ENCODE peak calls at places on chromosomes 3 and 15, in nine cellular contexts. X is heart right ventricle; Z is CD8-positive, alpha-beta memory T cell; D is colonic mucosa; W is neural progenitor cell; J is GM23248; U is neuronal stem cell; E is stomach; C is PC-9. M is an unnamed sample.

GRCh38 chr15:63236272-63236671 is 41.1 kb upstream of the APH1B start:
- DNase-seq in X (no peak), Z (no peak), D (no peak), W (no peak), J (peak; percentile 65), U (no peak), E (no peak), C (no peak), M (no peak)

GRCh38 chr3:42214064-42214463 is 51.9 kb downstream of the CCK start:
- DNase-seq in X (no peak), Z (no peak), D (no peak), W (no peak), J (no peak), U (no peak), E (no peak), C (no peak), M (no peak)

GRCh38 chr15:45268135-45268534 is 16.1 kb downstream of the SLC28A2 start:
- DNase-seq in X (no peak), Z (no peak), D (peak; percentile 61), W (no peak), J (no peak), U (no peak), E (peak; percentile 71), C (no peak), M (no peak)

GRCh38 chr15:81292516-81293001 is 31.4 kb downstream of the STARD5 start:
- DNase-seq in X (no peak), Z (peak; percentile 56), D (no peak), W (no peak), J (no peak), U (no peak), E (no peak), C (no peak), M (no peak)

GRCh38 chr15:59991919-59992318 is 12.2 kb upstream of the FOXB1 start:
- DNase-seq in X (no peak), Z (no peak), D (no peak), W (no peak), J (no peak), U (no peak), E (no peak), C (no peak), M (no peak)

GRCh38 chr3:196792771-196793170 is 53.1 kb downstream of the PAK2 start:
- DNase-seq in X (no peak), Z (no peak), D (no peak), W (no peak), J (peak; percentile 35), U (no peak), E (no peak), C (peak; percentile 90), M (peak; percentile 68)

GRCh38 chr3:196458063-196458462 is 25.8 kb upstream of the UBXN7 start:
- DNase-seq in X (no peak), Z (no peak), D (no peak), W (no peak), J (no peak), U (no peak), E (no peak), C (no peak), M (no peak)

GRCh38 chr15:37166402-37166801 is 66.1 kb upstream of the MEIS2 start:
- DNase-seq in X (no peak), Z (no peak), D (no peak), W (no peak), J (no peak), U (no peak), E (no peak), C (no peak), M (no peak)

GRCh38 chr15:50906954-50907865 is 1.3 kb upstream of the AP4E1 start:
- DNase-seq in X (no peak), Z (peak; percentile 87), D (peak; percentile 56), W (no peak), J (peak; percentile 31), U (no peak), E (peak; percentile 32), C (no peak), M (no peak)

GRCh38 chr15:36798366-36798765 is 218.9 kb downstream of the CDIN1 start:
- DNase-seq in X (no peak), Z (no peak), D (no peak), W (no peak), J (peak; percentile 65), U (no peak), E (no peak), C (peak; percentile 77), M (no peak)

GRCh38 chr15:94029495-94029894 is 201.9 kb upstream of the MCTP2 start:
- DNase-seq in X (no peak), Z (no peak), D (no peak), W (no peak), J (peak; percentile 65), U (no peak), E (no peak), C (peak; percentile 50), M (no peak)

GRCh38 chr3:5275529-5275928 is 88.0 kb downstream of the EDEM1 start:
- DNase-seq in X (no peak), Z (no peak), D (no peak), W (no peak), J (peak; percentile 56), U (no peak), E (no peak), C (no peak), M (no peak)

GRCh38 chr15:84611631-84612030 is 10.8 kb downstream of the ZSCAN2 start:
- DNase-seq in X (no peak), Z (no peak), D (no peak), W (no peak), J (peak; percentile 75), U (no peak), E (no peak), C (no peak), M (no peak)

GRCh38 chr15:55256281-55257013 is 33.2 kb downstream of the RAB27A start:
- DNase-seq in X (no peak), Z (no peak), D (no peak), W (no peak), J (peak; percentile 29), U (no peak), E (no peak), C (no peak), M (no peak)

GRCh38 chr3:34419801-34420200 is 621.4 kb downstream of the PDCD6IP start:
- DNase-seq in X (no peak), Z (no peak), D (no peak), W (peak; percentile 69), J (peak; percentile 0), U (peak; percentile 41), E (no peak), C (no peak), M (no peak)

GRCh38 chr3:53026423-53027162 is 19.3 kb downstream of the SFMBT1 start:
- DNase-seq in X (no peak), Z (no peak), D (no peak), W (no peak), J (no peak), U (no peak), E (no peak), C (no peak), M (no peak)

GRCh38 chr3:11995061-11995460 is 9.1 kb upstream of the SYN2 start:
- DNase-seq in X (no peak), Z (no peak), D (no peak), W (peak; percentile 65), J (no peak), U (no peak), E (no peak), C (no peak), M (no peak)

GRCh38 chr3:195895078-195895899 is 13.1 kb downstream of the TNK2 start:
- DNase-seq in X (peak; percentile 57), Z (peak; percentile 63), D (peak; percentile 64), W (peak; percentile 61), J (peak; percentile 79), U (peak; percentile 20), E (peak; percentile 52), C (no peak), M (no peak)

GRCh38 chr3:129764090-129764489 is 129.4 kb downstream of the TMCC1 start:
- DNase-seq in X (no peak), Z (no peak), D (no peak), W (no peak), J (no peak), U (no peak), E (no peak), C (no peak), M (no peak)

DNA sequence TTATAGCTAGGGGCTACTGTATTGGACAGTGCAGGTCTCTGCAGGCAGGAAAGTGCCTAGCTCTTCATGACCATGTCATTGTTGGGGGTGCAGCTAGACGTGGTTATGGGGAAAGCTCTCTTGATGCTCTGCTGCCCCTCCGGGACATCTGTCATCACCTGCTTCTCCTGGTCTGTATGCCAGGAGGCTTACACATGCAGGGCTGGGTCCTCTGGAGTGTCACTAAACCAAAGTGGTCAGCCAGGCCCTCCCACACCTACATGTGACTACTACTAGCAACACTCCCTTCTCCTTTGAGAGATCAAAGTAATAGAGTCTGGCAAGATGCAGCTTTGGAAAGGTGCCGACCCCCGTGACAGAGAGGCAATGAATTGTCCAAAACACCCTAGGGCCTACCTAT is 98.5 kb downstream of the SST start:
- DNase-seq in X (no peak), Z (no peak), D (no peak), W (no peak), J (no peak), U (no peak), E (no peak), C (no peak), M (no peak)
- H3K4me1 ChIP-seq in X (peaks cover 12% of the 10 kb centered on the region), Z (no peaks in the 10 kb centered on the region), D (no peaks in the 10 kb centered on the region), W (peaks cover 27% of the 10 kb centered on the region), J (peaks cover 20% of the 10 kb centered on the region), U (peaks cover 21% of the 10 kb centered on the region), E (peaks cover 17% of the 10 kb centered on the region), C (no peaks in the 10 kb centered on the region), M (no peaks in the 10 kb centered on the region)

GRCh38 chr3:114444216-114444615 is 150.4 kb downstream of the TIGIT start:
- DNase-seq in X (no peak), Z (no peak), D (no peak), W (no peak), J (no peak), U (no peak), E (no peak), C (no peak), M (no peak)
- H3K4me1 ChIP-seq in X (peaks cover 33% of the 10 kb centered on the region), Z (no peaks in the 10 kb centered on the region), D (no peaks in the 10 kb centered on the region), W (no peaks in the 10 kb centered on the region), J (peaks cover 43% of the 10 kb centered on the region), U (no peaks in the 10 kb centered on the region), E (peaks cover 46% of the 10 kb centered on the region), C (peaks cover 6% of the 10 kb centered on the region), M (peaks cover 2% of the 10 kb centered on the region)

GRCh38 chr15:40100133-40100946 is 8.3 kb downstream of the BMF start:
- DNase-seq in X (no peak), Z (no peak), D (no peak), W (no peak), J (no peak), U (no peak), E (no peak), C (no peak), M (no peak)
- H3K4me1 ChIP-seq in X (peaks cover 99% of the 10 kb centered on the region), Z (peaks cover 55% of the 10 kb centered on the region), D (peaks cover 51% of the 10 kb centered on the region), W (peaks cover 54% of the 10 kb centered on the region), J (peaks cover 38% of the 10 kb centered on the region), U (peaks cover 35% of the 10 kb centered on the region), E (peaks cover 100% of the 10 kb centered on the region), C (peaks cover 77% of the 10 kb centered on the region), M (peaks cover 66% of the 10 kb centered on the region)

DNA sequence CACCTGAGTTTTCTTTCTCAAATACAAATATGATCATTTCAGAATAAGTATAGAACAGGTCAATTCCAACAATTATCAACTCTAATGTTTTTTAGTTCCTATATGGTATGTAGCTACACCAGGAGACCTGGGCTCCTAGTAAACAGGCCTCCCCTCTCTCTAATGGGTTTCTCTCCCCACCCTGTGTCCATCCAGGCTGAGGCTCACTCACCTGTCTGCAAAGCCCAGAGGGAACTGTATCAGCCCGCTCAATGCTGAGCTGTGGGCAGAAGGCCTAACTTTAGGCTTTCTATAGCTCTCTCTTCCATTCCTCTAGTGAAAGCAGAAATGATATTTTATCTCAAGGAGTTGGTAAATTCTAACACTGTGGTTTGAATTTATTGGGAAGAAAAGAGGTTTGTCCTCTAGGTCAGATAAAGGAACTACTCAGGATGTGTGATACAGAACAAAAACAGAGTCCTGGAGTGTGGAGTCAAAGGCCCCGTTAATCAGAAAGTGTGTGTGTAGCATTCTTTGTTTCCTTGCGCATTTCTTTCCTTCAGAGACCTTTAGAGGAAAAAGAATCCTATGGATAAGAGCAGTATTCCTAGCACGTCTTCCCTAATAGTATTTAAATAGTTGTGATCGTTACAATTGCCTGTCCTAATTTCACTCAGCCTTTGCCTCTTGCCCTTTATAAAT is 408.9 kb downstream of the PYDC2 start:
- DNase-seq in X (no peak), Z (no peak), D (no peak), W (peak; percentile 58), J (no peak), U (no peak), E (no peak), C (no peak), M (no peak)
- H3K4me1 ChIP-seq in X (no peaks in the 10 kb centered on the region), Z (no peaks in the 10 kb centered on the region), D (no peaks in the 10 kb centered on the region), W (peaks cover 16% of the 10 kb centered on the region), J (no peaks in the 10 kb centered on the region), U (peaks cover 2% of the 10 kb centered on the region), E (no peaks in the 10 kb centered on the region), C (no peaks in the 10 kb centered on the region), M (no peaks in the 10 kb centered on the region)